ENCODE peak calls at places on chromosomes 6 and 20, in eight cellular contexts. One of them, this sample, is unnamed.

GRCh38 chr6:79574636-79575035 is 37.4 kb upstream of the LCA5 start:
- DNase-seq in glutamatergic neuron: no peak
- DNase-seq in mucosa of descending colon: no peak
- DNase-seq in CD8-positive, alpha-beta T cell: no peak
- DNase-seq in activated B cell treated with CpG ODN at 0.5 μM for 24 hours: no peak
- DNase-seq in PC-3: peak
- DNase-seq in fibroblast of the aortic adventitia: peak
- DNase-seq in A549: no peak
- DNase-seq in this sample: no peak

GRCh38 chr6:167906899-167907298 is 80.2 kb downstream of the AFDN start:
- DNase-seq in glutamatergic neuron: peak
- DNase-seq in mucosa of descending colon: peak
- DNase-seq in CD8-positive, alpha-beta T cell: no peak
- DNase-seq in activated B cell treated with CpG ODN at 0.5 μM for 24 hours: no peak
- DNase-seq in PC-3: no peak
- DNase-seq in fibroblast of the aortic adventitia: peak
- DNase-seq in A549: no peak
- DNase-seq in this sample: no peak

GRCh38 chr6:16244869-16245451 is 6.6 kb downstream of the GMPR start:
- DNase-seq in glutamatergic neuron: no peak
- DNase-seq in mucosa of descending colon: no peak
- DNase-seq in CD8-positive, alpha-beta T cell: no peak
- DNase-seq in activated B cell treated with CpG ODN at 0.5 μM for 24 hours: no peak
- DNase-seq in PC-3: no peak
- DNase-seq in fibroblast of the aortic adventitia: peak
- DNase-seq in A549: no peak
- DNase-seq in this sample: no peak

GRCh38 chr20:1803216-1804128 is 91.7 kb upstream of the SIRPA start:
- DNase-seq in glutamatergic neuron: peak
- DNase-seq in mucosa of descending colon: peak
- DNase-seq in CD8-positive, alpha-beta T cell: no peak
- DNase-seq in activated B cell treated with CpG ODN at 0.5 μM for 24 hours: peak
- DNase-seq in PC-3: no peak
- DNase-seq in fibroblast of the aortic adventitia: peak
- DNase-seq in A549: no peak
- DNase-seq in this sample: peak

GRCh38 chr6:47179286-47179685 is 130.4 kb downstream of the TNFRSF21 start:
- DNase-seq in glutamatergic neuron: no peak
- DNase-seq in mucosa of descending colon: no peak
- DNase-seq in CD8-positive, alpha-beta T cell: no peak
- DNase-seq in activated B cell treated with CpG ODN at 0.5 μM for 24 hours: no peak
- DNase-seq in PC-3: no peak
- DNase-seq in fibroblast of the aortic adventitia: no peak
- DNase-seq in A549: no peak
- DNase-seq in this sample: no peak

GRCh38 chr6:14274552-14275492 is 157.2 kb downstream of the CD83 start:
- DNase-seq in glutamatergic neuron: no peak
- DNase-seq in mucosa of descending colon: no peak
- DNase-seq in CD8-positive, alpha-beta T cell: no peak
- DNase-seq in activated B cell treated with CpG ODN at 0.5 μM for 24 hours: no peak
- DNase-seq in PC-3: peak
- DNase-seq in fibroblast of the aortic adventitia: no peak
- DNase-seq in A549: no peak
- DNase-seq in this sample: no peak

GRCh38 chr6:12844284-12845223 is 128.0 kb downstream of the PHACTR1 start:
- DNase-seq in glutamatergic neuron: no peak
- DNase-seq in mucosa of descending colon: no peak
- DNase-seq in CD8-positive, alpha-beta T cell: no peak
- DNase-seq in activated B cell treated with CpG ODN at 0.5 μM for 24 hours: no peak
- DNase-seq in PC-3: peak
- DNase-seq in fibroblast of the aortic adventitia: peak
- DNase-seq in A549: peak
- DNase-seq in this sample: no peak

GRCh38 chr6:39251406-39251805 is 22.1 kb upstream of the KCNK5 start:
- DNase-seq in glutamatergic neuron: no peak
- DNase-seq in mucosa of descending colon: no peak
- DNase-seq in CD8-positive, alpha-beta T cell: no peak
- DNase-seq in activated B cell treated with CpG ODN at 0.5 μM for 24 hours: no peak
- DNase-seq in PC-3: peak
- DNase-seq in fibroblast of the aortic adventitia: no peak
- DNase-seq in A549: no peak
- DNase-seq in this sample: no peak

GRCh38 chr6:74447013-74447412 is 751.0 kb downstream of the CD109 start:
- DNase-seq in glutamatergic neuron: no peak
- DNase-seq in mucosa of descending colon: no peak
- DNase-seq in CD8-positive, alpha-beta T cell: no peak
- DNase-seq in activated B cell treated with CpG ODN at 0.5 μM for 24 hours: no peak
- DNase-seq in PC-3: peak
- DNase-seq in fibroblast of the aortic adventitia: peak
- DNase-seq in A549: peak
- DNase-seq in this sample: no peak

GRCh38 chr20:63356511-63356910 is 4.6 kb downstream of the CHRNA4 start:
- DNase-seq in glutamatergic neuron: peak
- DNase-seq in mucosa of descending colon: no peak
- DNase-seq in CD8-positive, alpha-beta T cell: no peak
- DNase-seq in activated B cell treated with CpG ODN at 0.5 μM for 24 hours: no peak
- DNase-seq in PC-3: no peak
- DNase-seq in fibroblast of the aortic adventitia: no peak
- DNase-seq in A549: no peak
- DNase-seq in this sample: no peak

GRCh38 chr6:11632795-11633511 is 95.4 kb downstream of the TMEM170B start:
- DNase-seq in glutamatergic neuron: no peak
- DNase-seq in mucosa of descending colon: no peak
- DNase-seq in CD8-positive, alpha-beta T cell: no peak
- DNase-seq in activated B cell treated with CpG ODN at 0.5 μM for 24 hours: no peak
- DNase-seq in PC-3: peak
- DNase-seq in fibroblast of the aortic adventitia: peak
- DNase-seq in A549: no peak
- DNase-seq in this sample: no peak

GRCh38 chr20:10761786-10762185 is 88.0 kb upstream of the JAG1 start:
- DNase-seq in glutamatergic neuron: no peak
- DNase-seq in mucosa of descending colon: no peak
- DNase-seq in CD8-positive, alpha-beta T cell: no peak
- DNase-seq in activated B cell treated with CpG ODN at 0.5 μM for 24 hours: no peak
- DNase-seq in PC-3: peak
- DNase-seq in fibroblast of the aortic adventitia: peak
- DNase-seq in A549: no peak
- DNase-seq in this sample: no peak

GRCh38 chr6:158654960-158655485 is 5.2 kb downstream of the SYTL3 start:
- DNase-seq in glutamatergic neuron: no peak
- DNase-seq in mucosa of descending colon: no peak
- DNase-seq in CD8-positive, alpha-beta T cell: no peak
- DNase-seq in activated B cell treated with CpG ODN at 0.5 μM for 24 hours: no peak
- DNase-seq in PC-3: no peak
- DNase-seq in fibroblast of the aortic adventitia: peak
- DNase-seq in A549: no peak
- DNase-seq in this sample: peak
- TF ChIP-seq CTCF in glutamatergic neuron: no peak
- TF ChIP-seq CTCF in mucosa of descending colon: no peak
- TF ChIP-seq CTCF in CD8-positive, alpha-beta T cell: no peak
- TF ChIP-seq CTCF in activated B cell treated with CpG ODN at 0.5 μM for 24 hours: no peak
- TF ChIP-seq CTCF in PC-3: no peak
- TF ChIP-seq CTCF in fibroblast of the aortic adventitia: no peak
- TF ChIP-seq CTCF in A549: no peak
- TF ChIP-seq CTCF in this sample: no peak

GRCh38 chr20:56422824-56423189 is 10.7 kb downstream of the CASS4 start:
- DNase-seq in glutamatergic neuron: no peak
- DNase-seq in mucosa of descending colon: no peak
- DNase-seq in CD8-positive, alpha-beta T cell: no peak
- DNase-seq in activated B cell treated with CpG ODN at 0.5 μM for 24 hours: no peak
- DNase-seq in PC-3: no peak
- DNase-seq in fibroblast of the aortic adventitia: no peak
- DNase-seq in A549: no peak
- DNase-seq in this sample: no peak

GRCh38 chr20:56424931-56425330 is 12.9 kb downstream of the CASS4 start:
- DNase-seq in glutamatergic neuron: no peak
- DNase-seq in mucosa of descending colon: no peak
- DNase-seq in CD8-positive, alpha-beta T cell: no peak
- DNase-seq in activated B cell treated with CpG ODN at 0.5 μM for 24 hours: no peak
- DNase-seq in PC-3: no peak
- DNase-seq in fibroblast of the aortic adventitia: no peak
- DNase-seq in A549: no peak
- DNase-seq in this sample: no peak

GRCh38 chr20:56420940-56421688 is 9.1 kb downstream of the CASS4 start:
- DNase-seq in glutamatergic neuron: no peak
- DNase-seq in mucosa of descending colon: no peak
- DNase-seq in CD8-positive, alpha-beta T cell: no peak
- DNase-seq in activated B cell treated with CpG ODN at 0.5 μM for 24 hours: no peak
- DNase-seq in PC-3: no peak
- DNase-seq in fibroblast of the aortic adventitia: no peak
- DNase-seq in A549: no peak
- DNase-seq in this sample: no peak

GRCh38 chr20:56420028-56420427 is 8.0 kb downstream of the CASS4 start:
- DNase-seq in glutamatergic neuron: no peak
- DNase-seq in mucosa of descending colon: no peak
- DNase-seq in CD8-positive, alpha-beta T cell: no peak
- DNase-seq in activated B cell treated with CpG ODN at 0.5 μM for 24 hours: no peak
- DNase-seq in PC-3: no peak
- DNase-seq in fibroblast of the aortic adventitia: no peak
- DNase-seq in A549: no peak
- DNase-seq in this sample: no peak

GRCh38 chr20:56422131-56422823 is 10.2 kb downstream of the CASS4 start:
- DNase-seq in glutamatergic neuron: no peak
- DNase-seq in mucosa of descending colon: no peak
- DNase-seq in CD8-positive, alpha-beta T cell: no peak
- DNase-seq in activated B cell treated with CpG ODN at 0.5 μM for 24 hours: no peak
- DNase-seq in PC-3: peak
- DNase-seq in fibroblast of the aortic adventitia: peak
- DNase-seq in A549: peak
- DNase-seq in this sample: no peak
- TF ChIP-seq CTCF in glutamatergic neuron: no peak
- TF ChIP-seq CTCF in mucosa of descending colon: no peak
- TF ChIP-seq CTCF in CD8-positive, alpha-beta T cell: no peak
- TF ChIP-seq CTCF in activated B cell treated with CpG ODN at 0.5 μM for 24 hours: no peak
- TF ChIP-seq CTCF in PC-3: no peak
- TF ChIP-seq CTCF in fibroblast of the aortic adventitia: no peak
- TF ChIP-seq CTCF in A549: no peak
- TF ChIP-seq CTCF in this sample: no peak

DNA sequence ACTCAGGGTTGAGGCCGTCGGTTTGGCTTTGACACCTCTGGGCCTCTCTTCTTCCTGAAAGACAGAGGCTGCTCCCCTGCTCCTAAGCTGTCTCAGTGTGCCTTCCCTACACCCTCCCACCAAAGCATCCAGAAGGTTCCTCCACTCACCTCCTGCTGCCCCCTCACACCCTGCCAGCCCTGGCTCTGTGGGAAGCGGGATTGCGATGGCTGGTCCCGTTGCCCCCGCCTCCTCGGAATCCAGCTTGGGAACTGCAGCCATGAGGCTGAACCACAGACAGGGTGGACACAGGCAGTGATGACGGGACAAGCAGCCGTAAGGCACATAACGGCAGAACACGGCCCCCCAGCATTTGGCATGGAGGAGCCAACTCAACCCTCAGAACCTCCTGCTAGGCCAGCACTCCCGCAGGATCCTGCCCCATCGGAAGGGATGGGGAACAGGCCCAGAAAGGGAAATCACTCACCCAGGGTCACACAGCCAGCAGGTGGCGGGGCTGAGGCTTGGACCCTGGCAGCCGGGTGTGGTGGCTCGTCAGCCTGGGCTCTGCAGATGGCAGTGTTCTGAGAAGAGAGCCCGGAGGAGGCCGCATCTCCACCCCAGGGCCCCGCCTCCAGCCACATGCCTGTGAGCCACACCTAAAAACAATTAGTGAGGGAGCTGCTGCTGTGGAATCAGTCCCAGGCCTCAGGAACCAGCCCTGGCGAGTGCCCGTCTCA is 139.6 kb downstream of the PHACTR3 start:
- DNase-seq in glutamatergic neuron: peak
- DNase-seq in mucosa of descending colon: no peak
- DNase-seq in CD8-positive, alpha-beta T cell: no peak
- DNase-seq in activated B cell treated with CpG ODN at 0.5 μM for 24 hours: no peak
- DNase-seq in PC-3: peak
- DNase-seq in fibroblast of the aortic adventitia: no peak
- DNase-seq in A549: no peak
- DNase-seq in this sample: no peak
- TF ChIP-seq CTCF in glutamatergic neuron: no peak
- TF ChIP-seq CTCF in mucosa of descending colon: no peak
- TF ChIP-seq CTCF in CD8-positive, alpha-beta T cell: no peak
- TF ChIP-seq CTCF in activated B cell treated with CpG ODN at 0.5 μM for 24 hours: no peak
- TF ChIP-seq CTCF in PC-3: peak
- TF ChIP-seq CTCF in fibroblast of the aortic adventitia: no peak
- TF ChIP-seq CTCF in A549: no peak
- TF ChIP-seq CTCF in this sample: no peak

GRCh38 chr6:90611996-90612690 is 25.3 kb upstream of the MAP3K7 start:
- DNase-seq in glutamatergic neuron: no peak
- DNase-seq in mucosa of descending colon: no peak
- DNase-seq in CD8-positive, alpha-beta T cell: no peak
- DNase-seq in activated B cell treated with CpG ODN at 0.5 μM for 24 hours: no peak
- DNase-seq in PC-3: no peak
- DNase-seq in fibroblast of the aortic adventitia: no peak
- DNase-seq in A549: no peak
- DNase-seq in this sample: no peak

GRCh38 chr6:90605749-90606344 is 19.0 kb upstream of the MAP3K7 start:
- DNase-seq in glutamatergic neuron: no peak
- DNase-seq in mucosa of descending colon: no peak
- DNase-seq in CD8-positive, alpha-beta T cell: no peak
- DNase-seq in activated B cell treated with CpG ODN at 0.5 μM for 24 hours: no peak
- DNase-seq in PC-3: no peak
- DNase-seq in fibroblast of the aortic adventitia: no peak
- DNase-seq in A549: no peak
- DNase-seq in this sample: no peak

GRCh38 chr6:90611543-90611864 is 24.6 kb upstream of the MAP3K7 start:
- DNase-seq in glutamatergic neuron: no peak
- DNase-seq in mucosa of descending colon: no peak
- DNase-seq in CD8-positive, alpha-beta T cell: no peak
- DNase-seq in activated B cell treated with CpG ODN at 0.5 μM for 24 hours: no peak
- DNase-seq in PC-3: no peak
- DNase-seq in fibroblast of the aortic adventitia: no peak
- DNase-seq in A549: no peak
- DNase-seq in this sample: no peak

GRCh38 chr6:90610291-90610670 is 23.4 kb upstream of the MAP3K7 start:
- DNase-seq in glutamatergic neuron: no peak
- DNase-seq in mucosa of descending colon: no peak
- DNase-seq in CD8-positive, alpha-beta T cell: no peak
- DNase-seq in activated B cell treated with CpG ODN at 0.5 μM for 24 hours: no peak
- DNase-seq in PC-3: no peak
- DNase-seq in fibroblast of the aortic adventitia: peak
- DNase-seq in A549: no peak
- DNase-seq in this sample: no peak

DNA sequence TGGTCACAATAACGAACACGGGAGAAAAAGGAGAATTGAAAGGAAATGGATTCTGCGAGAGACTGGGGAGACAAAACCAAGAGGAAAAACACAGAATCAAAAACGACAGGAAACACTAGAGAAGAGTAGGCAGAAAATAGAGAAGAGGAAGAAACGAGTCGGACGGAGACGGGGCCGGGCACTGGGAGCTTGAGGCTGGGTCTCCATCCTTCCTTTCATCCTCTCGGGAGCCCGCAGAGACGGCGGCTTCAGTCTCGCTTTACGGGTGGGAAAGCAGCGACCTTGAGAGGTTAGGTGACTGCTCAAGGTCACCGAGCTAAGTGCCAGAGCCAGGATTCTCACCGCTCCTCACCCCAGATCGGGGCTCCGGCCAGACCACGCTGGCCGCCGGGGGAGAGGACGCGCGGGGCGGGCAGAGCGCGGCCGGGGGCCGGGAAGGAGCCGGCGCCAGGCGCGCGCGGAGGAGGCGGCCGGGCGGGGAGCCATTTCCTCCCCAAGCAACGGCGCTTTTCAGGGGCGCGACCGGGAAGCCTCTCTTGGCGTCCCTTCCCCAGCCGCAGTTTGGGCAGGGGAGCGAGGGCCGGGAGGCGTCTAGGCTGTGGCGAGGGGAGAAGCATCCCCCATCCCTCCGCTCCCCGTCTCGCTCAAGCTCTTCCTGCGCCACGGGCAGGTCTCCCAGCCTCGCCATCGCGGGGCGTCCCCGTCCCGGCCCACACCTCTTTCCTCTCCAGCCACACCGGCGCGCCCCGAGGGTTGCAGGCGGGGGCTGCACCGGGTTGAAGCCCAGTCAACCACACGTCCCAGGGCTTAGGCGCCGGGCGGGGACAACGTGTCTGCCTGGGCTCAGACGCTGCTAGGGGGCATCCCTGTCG is 24.0 kb upstream of the MAP3K7 start:
- DNase-seq in glutamatergic neuron: peak
- DNase-seq in mucosa of descending colon: peak
- DNase-seq in CD8-positive, alpha-beta T cell: no peak
- DNase-seq in activated B cell treated with CpG ODN at 0.5 μM for 24 hours: peak
- DNase-seq in PC-3: no peak
- DNase-seq in fibroblast of the aortic adventitia: peak
- DNase-seq in A549: no peak
- DNase-seq in this sample: no peak
- TF ChIP-seq CTCF in glutamatergic neuron: no peak
- TF ChIP-seq CTCF in mucosa of descending colon: no peak
- TF ChIP-seq CTCF in CD8-positive, alpha-beta T cell: no peak
- TF ChIP-seq CTCF in activated B cell treated with CpG ODN at 0.5 μM for 24 hours: no peak
- TF ChIP-seq CTCF in PC-3: no peak
- TF ChIP-seq CTCF in fibroblast of the aortic adventitia: no peak
- TF ChIP-seq CTCF in A549: no peak
- TF ChIP-seq CTCF in this sample: no peak